ENCODE peak calls at places on chromosomes 12 and 14, in five cellular contexts. M is foreskin fibroblast, H is ELF-1, R is IMR-90, P is ELR. W is an unnamed sample.

GRCh38 chr12:3718100-3718499 is 34.8 kb downstream of the CRACR2A start:
- DNase-seq in M (no peak), H (no peak), R (no peak), P (no peak), W (no peak)

GRCh38 chr14:58776516-58776915 is 138.8 kb downstream of the DACT1 start:
- DNase-seq in M (no peak), H (no peak), R (no peak), P (no peak), W (no peak)

GRCh38 chr14:30417121-30417520 is 141.8 kb upstream of the G2E3 start:
- DNase-seq in M (peak), H (no peak), R (no peak), P (no peak), W (no peak)

GRCh38 chr14:65164068-65164824 is 61.9 kb upstream of the MAX start:
- DNase-seq in M (peak), H (no peak), R (peak), P (peak), W (peak)

GRCh38 chr14:21486640-21487087 is 9.7 kb downstream of the TOX4 start:
- DNase-seq in M (no peak), H (no peak), R (peak), P (no peak), W (no peak)

GRCh38 chr12:15819644-15820437 is 30.7 kb upstream of the EPS8 start:
- DNase-seq in M (no peak), H (no peak), R (no peak), P (no peak), W (no peak)

GRCh38 chr12:14403711-14404164 is 38.3 kb downstream of the ATF7IP start:
- DNase-seq in M (peak), H (no peak), R (peak), P (peak), W (peak)

GRCh38 chr14:53948181-53948884 is 8.3 kb downstream of the BMP4 start:
- DNase-seq in M (no peak), H (no peak), R (no peak), P (no peak), W (no peak)

GRCh38 chr14:55133416-55133815 is 4.4 kb downstream of the LGALS3 start:
- DNase-seq in M (peak), H (no peak), R (peak), P (peak), W (peak)

GRCh38 chr12:6020930-6021329 is 75.9 kb upstream of the ANO2 start:
- DNase-seq in M (no peak), H (no peak), R (no peak), P (no peak), W (no peak)

GRCh38 chr12:122087431-122088180 is 9.1 kb downstream of the MLXIP start:
- DNase-seq in M (no peak), H (no peak), R (no peak), P (no peak), W (no peak)

GRCh38 chr12:39605501-39605900 is 14.1 kb downstream of the ABCD2 start:
- DNase-seq in M (peak), H (no peak), R (no peak), P (peak), W (no peak)

GRCh38 chr12:67827820-67828383 is 161.3 kb upstream of the IFNG-AS1 start:
- DNase-seq in M (peak), H (peak), R (peak), P (peak), W (peak)

GRCh38 chr12:98741229-98741614 is 96.1 kb downstream of the APAF1 start:
- DNase-seq in M (peak), H (no peak), R (peak), P (peak), W (no peak)

GRCh38 chr12:29517265-29517664 is 19.8 kb upstream of the OVCH1 start:
- DNase-seq in M (no peak), H (no peak), R (no peak), P (no peak), W (no peak)

GRCh38 chr12:56188786-56189335 is 422 bp downstream of the SMARCC2 start:
- DNase-seq in M (no peak), H (peak), R (no peak), P (peak), W (peak)

GRCh38 chr12:52210186-52210924 is 18.5 kb upstream of the KRT80 start:
- DNase-seq in M (peak), H (no peak), R (peak), P (peak), W (no peak)

GRCh38 chr14:77488558-77488957 is 10.1 kb downstream of the ISM2 start:
- DNase-seq in M (no peak), H (no peak), R (no peak), P (no peak), W (no peak)

GRCh38 chr14:49641697-49642129 is 6.7 kb upstream of the DNAAF2 start:
- DNase-seq in M (peak), H (no peak), R (peak), P (peak), W (no peak)

GRCh38 chr12:40999212-40999611 is 188.9 kb upstream of the PDZRN4 start:
- DNase-seq in M (no peak), H (no peak), R (no peak), P (no peak), W (peak)

GRCh38 chr14:77219591-77219990 is 38.0 kb downstream of the TMEM63C start:
- DNase-seq in M (no peak), H (no peak), R (no peak), P (no peak), W (no peak)

GRCh38 chr12:131432532-131433260 is 278.2 kb upstream of the SFSWAP start:
- DNase-seq in M (no peak), H (no peak), R (no peak), P (no peak), W (no peak)

GRCh38 chr12:71415336-71416231 is 24.0 kb upstream of the LGR5 start:
- DNase-seq in M (peak), H (peak), R (peak), P (peak), W (peak)

GRCh38 chr12:82414926-82415325 is 56.6 kb downstream of the METTL25 start:
- DNase-seq in M (no peak), H (no peak), R (no peak), P (peak), W (no peak)

GRCh38 chr12:120095356-120096135 is 21.0 kb downstream of the RAB35 start:
- DNase-seq in M (no peak), H (no peak), R (no peak), P (no peak), W (peak)

GRCh38 chr14:104307627-104308401 is 169.4 kb downstream of the KIF26A start:
- DNase-seq in M (no peak), H (no peak), R (no peak), P (no peak), W (no peak)